ENCODE peak calls at places on chromosomes 12 and 14, in four cellular contexts. W, B, H and I are unnamed samples. For H3K27me3, the result is how much of the 10 kb centered on the place peaks cover.

GRCh38 chr12:107344035-107344808 is 250.9 kb upstream of the CRY1 start:
- DNase-seq in H (no peak), B (no peak), W (no peak), I (no peak)

GRCh38 chr12:38921025-38921677 is 15.8 kb upstream of the CPNE8 start:
- DNase-seq in H (peak), B (no peak), W (peak), I (no peak)

GRCh38 chr12:49296836-49297694 is 2.1 kb downstream of the PRPH start:
- DNase-seq in H (peak), B (peak), W (peak), I (no peak)

GRCh38 chr14:25014440-25014839 is 35.5 kb downstream of the STXBP6 start:
- DNase-seq in H (no peak), B (no peak), W (no peak), I (no peak)

GRCh38 chr12:1878695-1879094 is 39.8 kb downstream of the CACNA2D4 start:
- DNase-seq in W (no peak), B (no peak), H (no peak), I (peak)

GRCh38 chr12:49389092-49389703 is 21.9 kb downstream of the SPATS2 start:
- DNase-seq in H (peak), W (peak), B (no peak), I (no peak)

GRCh38 chr12:114858388-114859146 is 174.6 kb upstream of the TBX3 start:
- DNase-seq in B (no peak), H (peak), W (no peak), I (no peak)

GRCh38 chr14:48943913-48944312 is 642.3 kb downstream of the RPS29 start:
- DNase-seq in H (no peak), W (no peak), B (no peak), I (no peak)

GRCh38 chr12:123548107-123548506 is 14.6 kb upstream of the RILPL1 start:
- DNase-seq in H (no peak), W (no peak), B (no peak), I (no peak)

GRCh38 chr14:64504897-64505771 is 564 bp downstream of the ZBTB1 start:
- DNase-seq in H (peak), W (peak), B (peak), I (peak)

GRCh38 chr14:20848955-20849570 is 42.1 kb upstream of the RNASE3 start:
- DNase-seq in H (no peak), W (peak), B (no peak), I (no peak)

GRCh38 chr12:106282457-106283097 is 20.0 kb upstream of the TCP11L2 start:
- DNase-seq in W (peak), H (peak), B (peak), I (peak)

GRCh38 chr12:88325828-88326214 is 183.7 kb downstream of the TMTC3 start:
- DNase-seq in H (no peak), W (no peak), B (peak), I (no peak)

GRCh38 chr12:108832730-108833354 is 24.5 kb downstream of the SSH1 start:
- DNase-seq in H (no peak), B (no peak), W (no peak), I (no peak)

GRCh38 chr12:96108321-96108720 is 72.9 kb upstream of the LTA4H start:
- DNase-seq in W (no peak), H (peak), B (peak), I (no peak)

GRCh38 chr14:91352101-91352500 is 65.5 kb downstream of the CCDC88C start:
- DNase-seq in B (peak), W (peak), H (peak), I (no peak)

GRCh38 chr14:68791078-68791983 is 1.5 kb downstream of the ZFP36L1 start:
- DNase-seq in H (peak), B (no peak), W (peak), I (peak)

GRCh38 chr14:99242238-99242637 is 29.8 kb downstream of the BCL11B start:
- DNase-seq in B (no peak), W (no peak), H (no peak), I (no peak)

GRCh38 chr14:88986146-88986841 is 161.8 kb downstream of the TTC8 start:
- DNase-seq in B (no peak), H (no peak), W (no peak), I (no peak)

GRCh38 chr14:66440806-66441205 is 45.4 kb upstream of the CCDC196 start:
- DNase-seq in W (no peak), B (no peak), H (no peak), I (no peak)

GRCh38 chr14:101541063-101541462 is 20.2 kb upstream of the DIO3 start:
- DNase-seq in H (no peak), B (no peak), W (no peak), I (no peak)

GRCh38 chr12:117507547-117507946 is 146.1 kb upstream of the NOS1 start:
- DNase-seq in B (no peak), H (no peak), W (peak), I (no peak)

GRCh38 chr12:22283006-22283506 is 51.5 kb downstream of the ST8SIA1 start:
- DNase-seq in W (no peak), B (no peak), H (no peak), I (no peak)

GRCh38 chr12:126747530-126748149 is 1519.3 kb upstream of the TMEM132C start:
- DNase-seq in H (peak), W (peak), B (no peak), I (no peak)

GRCh38 chr12:22437031-22437806 is 102.7 kb upstream of the ST8SIA1 start:
- DNase-seq in W (no peak), B (no peak), H (peak), I (no peak)

GRCh38 chr12:110349096-110349495 is 54.4 kb downstream of the ANAPC7 start:
- DNase-seq in B (no peak), W (no peak), H (no peak), I (no peak)
- TF ChIP-seq POLR2AphosphoS5 in B (no peak), W (no peak), H (no peak), I (no peak)

DNA sequence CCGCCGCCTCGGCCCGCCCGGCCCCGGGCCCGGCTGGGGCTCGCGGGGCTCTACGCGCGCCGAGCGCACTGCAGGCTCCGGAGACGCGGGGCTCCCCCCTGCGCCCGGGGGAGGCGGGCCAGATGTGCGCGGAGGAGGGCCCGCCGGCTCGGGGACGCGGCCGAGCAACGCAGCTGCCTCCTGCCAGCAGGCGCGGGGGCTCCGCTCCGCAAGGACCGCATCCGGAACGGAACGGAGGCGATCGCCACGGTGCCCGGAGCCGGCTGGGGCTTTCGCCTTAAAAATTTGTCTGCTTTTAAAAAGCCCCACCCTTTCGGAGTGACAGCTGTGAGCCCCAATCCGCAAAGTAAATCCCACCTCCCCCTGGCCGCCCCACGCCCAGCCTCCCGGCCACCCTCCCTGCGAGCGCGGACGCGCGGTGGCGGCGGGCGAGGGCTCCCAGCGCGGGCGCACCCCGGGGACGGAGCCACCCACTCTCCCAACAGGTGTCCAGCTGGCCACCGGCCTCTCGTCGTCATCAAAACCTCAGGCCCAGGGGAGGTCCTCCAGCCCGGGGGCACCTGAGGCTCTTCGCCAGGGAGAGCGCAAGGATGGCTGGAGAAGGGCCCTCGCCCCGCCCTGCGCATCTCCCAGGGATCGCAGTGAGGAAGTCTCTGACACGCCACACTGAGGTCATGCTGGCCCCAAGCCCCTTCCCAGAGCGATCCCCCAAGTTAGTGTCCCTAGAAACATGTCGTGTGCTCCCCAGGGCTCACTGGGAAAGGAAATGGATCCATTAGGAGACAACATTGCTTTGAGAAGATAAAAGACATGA is at the start of gene TMEM132D:
- DNase-seq in W (no peak), B (no peak), H (peak), I (no peak)
- H3K27me3 ChIP-seq in W (half or more), B (under half), H (half or more), I (under half)

DNA sequence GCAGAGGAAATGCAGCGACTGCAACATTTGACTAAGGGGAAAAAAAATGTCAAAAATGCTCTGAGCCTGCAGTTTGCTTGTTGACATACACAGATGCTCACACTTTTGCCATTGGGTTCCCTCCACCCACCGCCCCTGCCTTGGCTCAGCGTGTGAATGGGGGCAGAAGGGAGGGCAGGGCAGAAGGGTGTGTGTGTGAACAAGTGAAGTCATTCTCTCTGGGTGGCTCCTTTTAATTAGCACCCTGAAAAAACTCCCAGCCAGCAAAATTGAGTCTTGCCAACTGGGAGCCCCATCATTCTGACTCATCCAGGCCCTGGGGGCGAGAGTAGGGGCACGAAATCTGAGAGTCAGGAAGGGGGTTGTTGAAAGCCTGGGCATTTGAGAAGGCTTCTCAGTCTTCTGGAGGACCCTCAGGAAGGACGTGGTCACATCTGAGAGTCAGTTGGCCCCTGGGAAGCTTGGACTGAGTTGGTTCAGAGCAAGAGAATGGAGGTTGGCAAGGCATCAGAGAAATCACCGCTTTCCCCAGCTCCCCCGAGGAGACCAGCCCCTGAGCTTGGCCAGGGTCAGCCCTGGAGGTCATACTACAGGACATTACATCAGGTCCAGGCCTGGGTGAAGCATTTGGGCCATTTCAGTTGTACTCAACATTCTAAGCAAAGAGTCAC is 22.6 kb upstream of the KRT78 start:
- DNase-seq in B (no peak), H (no peak), W (peak), I (no peak)
- TF ChIP-seq POLR2AphosphoS5 in B (no peak), H (no peak), W (no peak), I (peak)

DNA sequence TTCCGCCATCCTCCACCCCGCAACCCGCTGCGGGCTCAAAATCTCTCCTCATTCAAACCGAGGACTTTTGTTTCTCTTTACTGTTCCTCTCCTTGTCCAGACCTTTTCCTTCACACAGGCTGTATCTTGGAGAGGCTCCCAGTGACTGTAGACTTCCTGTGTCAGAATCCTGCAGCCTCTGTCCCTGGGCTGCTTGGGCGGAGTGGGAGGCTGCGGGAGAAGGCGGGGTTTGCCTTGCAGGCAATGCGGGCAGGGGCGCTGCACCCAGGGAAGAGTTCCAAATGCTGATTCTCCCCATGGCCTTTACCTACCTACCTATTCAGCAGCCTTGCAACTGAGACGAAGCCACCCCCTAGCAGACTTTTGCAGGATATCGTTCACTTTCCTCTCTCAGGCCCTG is 79.1 kb upstream of the KCNA1 start:
- DNase-seq in B (no peak), W (no peak), H (peak), I (no peak)
- H3K27me3 ChIP-seq in B (under half), W (under half), H (under half), I (under half)

DNA sequence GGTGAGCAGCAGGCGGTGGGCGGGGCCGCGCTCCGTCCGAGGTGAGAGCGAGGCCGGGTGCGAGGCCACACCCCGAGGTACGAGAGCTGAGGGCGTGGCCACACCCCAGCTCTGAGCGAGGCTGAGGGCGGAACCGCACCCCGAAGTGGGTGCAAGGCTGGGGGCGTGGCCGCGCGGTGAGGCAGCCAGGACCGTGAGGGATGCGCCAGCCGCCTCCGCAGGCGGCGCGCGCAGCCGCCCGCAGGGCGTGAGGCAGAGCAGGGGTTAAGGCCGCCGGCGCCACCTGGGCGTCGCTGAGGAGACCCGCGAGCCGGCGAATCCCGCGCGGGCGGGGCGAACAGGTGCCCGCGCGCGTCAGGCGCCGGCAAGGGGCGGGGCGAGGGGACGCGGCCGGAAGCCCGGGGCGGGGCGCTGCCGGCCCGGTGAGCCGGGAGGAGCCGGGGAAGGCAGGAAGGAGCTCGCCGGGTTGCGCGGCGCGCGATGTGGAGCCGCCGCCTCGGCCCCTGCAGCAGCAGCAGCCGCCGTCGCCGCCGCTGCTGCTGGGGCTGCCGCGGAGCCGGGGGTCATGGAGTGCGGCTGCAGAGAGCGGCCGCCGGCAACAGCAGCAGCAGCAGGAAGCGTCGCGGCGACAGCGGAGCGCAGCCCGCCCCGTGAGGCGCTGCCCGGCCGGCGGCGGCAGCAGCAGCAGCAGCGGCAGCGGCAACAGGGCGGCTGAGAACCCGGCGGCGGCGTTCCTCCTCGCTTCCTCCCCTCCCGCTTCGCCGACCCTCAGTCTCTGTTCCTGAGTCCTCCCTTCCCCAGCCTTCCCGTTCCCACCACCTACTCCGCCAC is at the start of gene BICDL1:
- DNase-seq in B (no peak), W (peak), H (peak), I (no peak)
- TF ChIP-seq POLR2AphosphoS5 in B (no peak), W (peak), H (peak), I (no peak)

DNA sequence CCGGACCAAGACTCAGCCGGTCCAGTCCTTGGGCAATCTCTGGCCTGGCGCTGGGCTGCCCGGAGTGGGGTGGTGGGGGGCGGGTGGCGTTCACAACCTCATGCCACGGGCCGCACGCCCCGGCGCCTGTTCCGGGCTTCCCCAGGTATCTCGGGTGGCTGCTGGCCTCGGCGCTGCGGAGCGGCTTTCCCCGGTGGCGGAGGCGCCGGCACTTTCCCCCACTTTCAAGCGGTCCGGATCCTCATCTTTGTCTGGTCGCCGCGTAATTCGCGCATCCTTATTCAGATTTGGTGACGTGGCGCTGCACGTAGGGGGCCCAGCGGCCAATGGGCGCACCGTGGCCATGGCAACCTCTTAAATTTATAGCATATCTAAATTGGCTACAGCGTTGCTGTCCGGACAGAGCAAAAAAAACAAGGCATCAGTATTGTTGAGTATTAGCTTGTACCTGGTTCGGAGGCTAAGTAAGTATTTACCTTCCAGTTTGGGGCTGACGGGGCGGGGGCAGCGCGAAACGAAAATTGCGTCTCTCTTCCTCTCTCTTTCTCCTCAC is at the start of gene LHX5:
- DNase-seq in B (no peak), W (no peak), H (peak), I (no peak)
- H3K27me3 ChIP-seq in B (half or more), W (half or more), H (half or more), I (half or more)